ENCODE peak calls at places on chromosomes 11 and 22, in six cellular contexts. One of them, this sample, is unnamed.
A peak's percentile ranks its signal among the peaks of the same experiment; 100 is the strongest.

GRCh38 chr11:117411736-117412135 is 84.1 kb downstream of the CEP164 start:
- DNase-seq in astrocyte of the hippocampus: no peak
- DNase-seq in erythroblast: no peak
- DNase-seq in HuH-7: no peak
- DNase-seq in dorsolateral prefrontal cortex: no peak
- DNase-seq in RPMI7951: no peak
- DNase-seq in this sample: no peak

GRCh38 chr22:22754961-22755777 is 110.8 kb downstream of the GGTLC2 start:
- DNase-seq in astrocyte of the hippocampus: no peak
- DNase-seq in erythroblast: no peak
- DNase-seq in HuH-7: no peak
- DNase-seq in dorsolateral prefrontal cortex: no peak
- DNase-seq in RPMI7951: no peak
- DNase-seq in this sample: no peak

GRCh38 chr11:95372097-95372656 is 141.2 kb upstream of the SESN3 start:
- DNase-seq in astrocyte of the hippocampus: no peak
- DNase-seq in erythroblast: no peak
- DNase-seq in HuH-7: no peak
- DNase-seq in dorsolateral prefrontal cortex: no peak
- DNase-seq in RPMI7951: no peak
- DNase-seq in this sample: no peak

GRCh38 chr11:45174168-45174835 is 27.9 kb downstream of the PRDM11 start:
- DNase-seq in astrocyte of the hippocampus: no peak
- DNase-seq in erythroblast: no peak
- DNase-seq in HuH-7: no peak
- DNase-seq in dorsolateral prefrontal cortex: no peak
- DNase-seq in RPMI7951: no peak
- DNase-seq in this sample: no peak

GRCh38 chr22:30212996-30213441 is 33.5 kb downstream of the LIF start:
- DNase-seq in astrocyte of the hippocampus: no peak
- DNase-seq in erythroblast: no peak
- DNase-seq in HuH-7: no peak
- DNase-seq in dorsolateral prefrontal cortex: no peak
- DNase-seq in RPMI7951: peak; percentile 85
- DNase-seq in this sample: no peak

GRCh38 chr22:35664955-35665577 is 16.8 kb downstream of the APOL6 start:
- DNase-seq in astrocyte of the hippocampus: no peak
- DNase-seq in erythroblast: no peak
- DNase-seq in HuH-7: no peak
- DNase-seq in dorsolateral prefrontal cortex: no peak
- DNase-seq in RPMI7951: no peak
- DNase-seq in this sample: no peak

GRCh38 chr11:79616392-79616831 is 175.6 kb upstream of the TENM4 start:
- DNase-seq in astrocyte of the hippocampus: no peak
- DNase-seq in erythroblast: no peak
- DNase-seq in HuH-7: no peak
- DNase-seq in dorsolateral prefrontal cortex: no peak
- DNase-seq in RPMI7951: no peak
- DNase-seq in this sample: no peak

GRCh38 chr22:50641696-50642607 is 14.0 kb upstream of the ARSA start:
- DNase-seq in astrocyte of the hippocampus: peak; percentile 51
- DNase-seq in erythroblast: no peak
- DNase-seq in HuH-7: peak; percentile 75
- DNase-seq in dorsolateral prefrontal cortex: peak; percentile 61
- DNase-seq in RPMI7951: no peak
- DNase-seq in this sample: no peak

GRCh38 chr11:86740628-86741488 is 59.5 kb upstream of the PRSS23 start:
- DNase-seq in astrocyte of the hippocampus: peak; percentile 96
- DNase-seq in erythroblast: peak; percentile 18
- DNase-seq in HuH-7: peak; percentile 30
- DNase-seq in dorsolateral prefrontal cortex: peak; percentile 66
- DNase-seq in RPMI7951: peak; percentile 97
- DNase-seq in this sample: no peak

GRCh38 chr22:49810363-49811013 is 17.2 kb downstream of the BRD1 start:
- DNase-seq in astrocyte of the hippocampus: no peak
- DNase-seq in erythroblast: no peak
- DNase-seq in HuH-7: no peak
- DNase-seq in dorsolateral prefrontal cortex: no peak
- DNase-seq in RPMI7951: no peak
- DNase-seq in this sample: no peak

GRCh38 chr11:91326280-91326679 is 898.3 kb upstream of the FAT3 start:
- DNase-seq in astrocyte of the hippocampus: no peak
- DNase-seq in erythroblast: no peak
- DNase-seq in HuH-7: no peak
- DNase-seq in dorsolateral prefrontal cortex: no peak
- DNase-seq in RPMI7951: no peak
- DNase-seq in this sample: no peak

GRCh38 chr11:10930224-10930960 is 72.5 kb upstream of the ZBED5 start:
- DNase-seq in astrocyte of the hippocampus: no peak
- DNase-seq in erythroblast: peak; percentile 39
- DNase-seq in HuH-7: peak; percentile 25
- DNase-seq in dorsolateral prefrontal cortex: no peak
- DNase-seq in RPMI7951: no peak
- DNase-seq in this sample: no peak

GRCh38 chr11:122179966-122180365 is 64.0 kb upstream of the BLID start:
- DNase-seq in astrocyte of the hippocampus: no peak
- DNase-seq in erythroblast: no peak
- DNase-seq in HuH-7: no peak
- DNase-seq in dorsolateral prefrontal cortex: no peak
- DNase-seq in RPMI7951: no peak
- DNase-seq in this sample: no peak

GRCh38 chr11:10805741-10806140 is 3.0 kb downstream of the EIF4G2 start:
- DNase-seq in astrocyte of the hippocampus: no peak
- DNase-seq in erythroblast: no peak
- DNase-seq in HuH-7: no peak
- DNase-seq in dorsolateral prefrontal cortex: no peak
- DNase-seq in RPMI7951: no peak
- DNase-seq in this sample: no peak

GRCh38 chr11:12526789-12527188 is 147.4 kb upstream of the TEAD1 start:
- DNase-seq in astrocyte of the hippocampus: peak; percentile 79
- DNase-seq in erythroblast: no peak
- DNase-seq in HuH-7: no peak
- DNase-seq in dorsolateral prefrontal cortex: peak; percentile 15
- DNase-seq in RPMI7951: peak; percentile 64
- DNase-seq in this sample: no peak

GRCh38 chr11:67287355-67288197 is 1.5 kb upstream of the ANKRD13D start:
- DNase-seq in astrocyte of the hippocampus: no peak
- DNase-seq in erythroblast: no peak
- DNase-seq in HuH-7: no peak
- DNase-seq in dorsolateral prefrontal cortex: no peak
- DNase-seq in RPMI7951: no peak
- DNase-seq in this sample: no peak

GRCh38 chr11:60994450-60995135 is 23.1 kb downstream of the CD6 start:
- DNase-seq in astrocyte of the hippocampus: no peak
- DNase-seq in erythroblast: no peak
- DNase-seq in HuH-7: no peak
- DNase-seq in dorsolateral prefrontal cortex: no peak
- DNase-seq in RPMI7951: no peak
- DNase-seq in this sample: no peak

GRCh38 chr11:720642-721346 is 14.8 kb downstream of the EPS8L2 start:
- DNase-seq in astrocyte of the hippocampus: no peak
- DNase-seq in erythroblast: no peak
- DNase-seq in HuH-7: no peak
- DNase-seq in dorsolateral prefrontal cortex: no peak
- DNase-seq in RPMI7951: no peak
- DNase-seq in this sample: no peak

GRCh38 chr11:78298216-78298860 is 109.6 kb downstream of the USP35 start:
- DNase-seq in astrocyte of the hippocampus: no peak
- DNase-seq in erythroblast: no peak
- DNase-seq in HuH-7: no peak
- DNase-seq in dorsolateral prefrontal cortex: no peak
- DNase-seq in RPMI7951: no peak
- DNase-seq in this sample: no peak

GRCh38 chr11:45921561-45922424 is 663 bp upstream of the LARGE2 start:
- DNase-seq in astrocyte of the hippocampus: no peak
- DNase-seq in erythroblast: no peak
- DNase-seq in HuH-7: peak; percentile 73
- DNase-seq in dorsolateral prefrontal cortex: no peak
- DNase-seq in RPMI7951: no peak
- DNase-seq in this sample: peak; percentile 93

GRCh38 chr22:43424865-43425630 is 13.2 kb downstream of the MPPED1 start:
- DNase-seq in astrocyte of the hippocampus: no peak
- DNase-seq in erythroblast: no peak
- DNase-seq in HuH-7: no peak
- DNase-seq in dorsolateral prefrontal cortex: no peak
- DNase-seq in RPMI7951: no peak
- DNase-seq in this sample: no peak

GRCh38 chr11:64916040-64916847 is 765 bp downstream of the ATG2A start:
- DNase-seq in astrocyte of the hippocampus: peak; percentile 44
- DNase-seq in erythroblast: peak; percentile 61
- DNase-seq in HuH-7: peak; percentile 63
- DNase-seq in dorsolateral prefrontal cortex: no peak
- DNase-seq in RPMI7951: peak; percentile 24
- DNase-seq in this sample: no peak

GRCh38 chr22:36423461-36424404 is 36.0 kb upstream of the MYH9 start:
- DNase-seq in astrocyte of the hippocampus: peak; percentile 21
- DNase-seq in erythroblast: no peak
- DNase-seq in HuH-7: no peak
- DNase-seq in dorsolateral prefrontal cortex: no peak
- DNase-seq in RPMI7951: peak; percentile 87
- DNase-seq in this sample: no peak

GRCh38 chr22:35631597-35631996 is 14.5 kb upstream of the MB start:
- DNase-seq in astrocyte of the hippocampus: peak; percentile 50
- DNase-seq in erythroblast: peak; percentile 61
- DNase-seq in HuH-7: peak; percentile 58
- DNase-seq in dorsolateral prefrontal cortex: no peak
- DNase-seq in RPMI7951: peak; percentile 50
- DNase-seq in this sample: no peak

GRCh38 chr11:129143335-129143734 is 48.8 kb downstream of the ARHGAP32 start:
- DNase-seq in astrocyte of the hippocampus: peak; percentile 100
- DNase-seq in erythroblast: no peak
- DNase-seq in HuH-7: peak; percentile 26
- DNase-seq in dorsolateral prefrontal cortex: peak; percentile 92
- DNase-seq in RPMI7951: peak; percentile 100
- DNase-seq in this sample: no peak

GRCh38 chr11:12860827-12861226 is 148.3 kb upstream of the RASSF10 start:
- DNase-seq in astrocyte of the hippocampus: peak; percentile 72
- DNase-seq in erythroblast: no peak
- DNase-seq in HuH-7: no peak
- DNase-seq in dorsolateral prefrontal cortex: no peak
- DNase-seq in RPMI7951: no peak
- DNase-seq in this sample: no peak

GRCh38 chr11:63537293-63538101 is 889 bp downstream of the PLAAT4 start:
- DNase-seq in astrocyte of the hippocampus: peak; percentile 94
- DNase-seq in erythroblast: no peak
- DNase-seq in HuH-7: no peak
- DNase-seq in dorsolateral prefrontal cortex: peak; percentile 79
- DNase-seq in RPMI7951: peak; percentile 79
- DNase-seq in this sample: no peak